ENCODE peak calls at places on chromosomes 3 and 15, in eight cellular contexts. One of them, this sample, is unnamed.

GRCh38 chr3:16300881-16301359 is 35.9 kb downstream of the OXNAD1 start:
- DNase-seq in esophagus squamous epithelium: no peak
- DNase-seq in Peyer's patch: peak
- DNase-seq in stomach: no peak
- DNase-seq in upper lobe of left lung: no peak
- DNase-seq in HepG2: no peak
- DNase-seq in heart left ventricle: no peak
- DNase-seq in uterus: no peak
- DNase-seq in this sample: no peak

GRCh38 chr3:159200176-159200575 is 398.3 kb downstream of the MFSD1 start:
- DNase-seq in HepG2: no peak
- DNase-seq in Peyer's patch: no peak
- DNase-seq in upper lobe of left lung: no peak
- DNase-seq in uterus: no peak
- DNase-seq in heart left ventricle: no peak
- DNase-seq in esophagus squamous epithelium: no peak
- DNase-seq in stomach: no peak
- DNase-seq in this sample: no peak

GRCh38 chr3:52028572-52028971 is 27.8 kb downstream of the DUSP7 start:
- DNase-seq in uterus: no peak
- DNase-seq in upper lobe of left lung: peak
- DNase-seq in stomach: no peak
- DNase-seq in HepG2: no peak
- DNase-seq in heart left ventricle: peak
- DNase-seq in Peyer's patch: no peak
- DNase-seq in esophagus squamous epithelium: no peak
- DNase-seq in this sample: no peak

GRCh38 chr3:193998628-193999027 is 137.3 kb upstream of the HES1 start:
- DNase-seq in upper lobe of left lung: no peak
- DNase-seq in HepG2: no peak
- DNase-seq in esophagus squamous epithelium: no peak
- DNase-seq in heart left ventricle: no peak
- DNase-seq in uterus: no peak
- DNase-seq in Peyer's patch: no peak
- DNase-seq in stomach: no peak
- DNase-seq in this sample: peak

GRCh38 chr3:124563376-124563775 is 166.9 kb upstream of the UMPS start:
- DNase-seq in Peyer's patch: peak
- DNase-seq in upper lobe of left lung: no peak
- DNase-seq in stomach: peak
- DNase-seq in heart left ventricle: no peak
- DNase-seq in esophagus squamous epithelium: no peak
- DNase-seq in HepG2: no peak
- DNase-seq in uterus: no peak
- DNase-seq in this sample: no peak

GRCh38 chr3:66036586-66037061 is 2.1 kb downstream of the MAGI1 start:
- DNase-seq in upper lobe of left lung: peak
- DNase-seq in stomach: peak
- DNase-seq in esophagus squamous epithelium: no peak
- DNase-seq in uterus: no peak
- DNase-seq in Peyer's patch: no peak
- DNase-seq in HepG2: no peak
- DNase-seq in heart left ventricle: no peak
- DNase-seq in this sample: no peak

GRCh38 chr15:27635916-27636315 is 463.2 kb downstream of the OCA2 start:
- DNase-seq in esophagus squamous epithelium: no peak
- DNase-seq in stomach: no peak
- DNase-seq in uterus: no peak
- DNase-seq in heart left ventricle: no peak
- DNase-seq in Peyer's patch: no peak
- DNase-seq in HepG2: no peak
- DNase-seq in upper lobe of left lung: no peak
- DNase-seq in this sample: no peak

GRCh38 chr15:55151621-55152020 is 45.1 kb downstream of the RSL24D1 start:
- DNase-seq in upper lobe of left lung: no peak
- DNase-seq in Peyer's patch: no peak
- DNase-seq in HepG2: no peak
- DNase-seq in heart left ventricle: no peak
- DNase-seq in stomach: no peak
- DNase-seq in uterus: no peak
- DNase-seq in esophagus squamous epithelium: no peak
- DNase-seq in this sample: no peak

GRCh38 chr3:194640829-194641228 is 7.6 kb upstream of the TMEM44 start:
- DNase-seq in Peyer's patch: no peak
- DNase-seq in heart left ventricle: no peak
- DNase-seq in HepG2: peak
- DNase-seq in uterus: no peak
- DNase-seq in upper lobe of left lung: no peak
- DNase-seq in stomach: no peak
- DNase-seq in esophagus squamous epithelium: no peak
- DNase-seq in this sample: no peak

GRCh38 chr3:149120051-149120972 is 9.1 kb upstream of the HPS3 start:
- DNase-seq in stomach: no peak
- DNase-seq in uterus: no peak
- DNase-seq in upper lobe of left lung: no peak
- DNase-seq in esophagus squamous epithelium: no peak
- DNase-seq in heart left ventricle: no peak
- DNase-seq in HepG2: peak
- DNase-seq in Peyer's patch: no peak
- DNase-seq in this sample: no peak

GRCh38 chr3:125118600-125118999 is 62.8 kb upstream of the HEG1 start:
- DNase-seq in heart left ventricle: no peak
- DNase-seq in stomach: no peak
- DNase-seq in esophagus squamous epithelium: no peak
- DNase-seq in HepG2: no peak
- DNase-seq in upper lobe of left lung: no peak
- DNase-seq in Peyer's patch: no peak
- DNase-seq in uterus: no peak
- DNase-seq in this sample: no peak

GRCh38 chr3:11641316-11641682 is 2.4 kb downstream of the VGLL4 start:
- DNase-seq in upper lobe of left lung: no peak
- DNase-seq in HepG2: no peak
- DNase-seq in Peyer's patch: no peak
- DNase-seq in uterus: no peak
- DNase-seq in stomach: no peak
- DNase-seq in esophagus squamous epithelium: no peak
- DNase-seq in heart left ventricle: no peak
- DNase-seq in this sample: no peak

GRCh38 chr3:468172-468571 is 271.6 kb downstream of the CHL1 start:
- DNase-seq in heart left ventricle: no peak
- DNase-seq in stomach: no peak
- DNase-seq in upper lobe of left lung: no peak
- DNase-seq in uterus: no peak
- DNase-seq in esophagus squamous epithelium: no peak
- DNase-seq in Peyer's patch: no peak
- DNase-seq in HepG2: no peak
- DNase-seq in this sample: no peak

GRCh38 chr15:47773163-47773562 is 55.9 kb downstream of the SEMA6D start:
- DNase-seq in Peyer's patch: no peak
- DNase-seq in esophagus squamous epithelium: no peak
- DNase-seq in upper lobe of left lung: no peak
- DNase-seq in HepG2: no peak
- DNase-seq in heart left ventricle: no peak
- DNase-seq in stomach: no peak
- DNase-seq in uterus: no peak
- DNase-seq in this sample: no peak

GRCh38 chr15:63826513-63826912 is 7.2 kb downstream of the HERC1 start:
- DNase-seq in stomach: no peak
- DNase-seq in HepG2: no peak
- DNase-seq in uterus: no peak
- DNase-seq in Peyer's patch: no peak
- DNase-seq in heart left ventricle: no peak
- DNase-seq in esophagus squamous epithelium: no peak
- DNase-seq in upper lobe of left lung: no peak
- DNase-seq in this sample: no peak

GRCh38 chr15:39830166-39830565 is 47.5 kb upstream of the FSIP1 start:
- DNase-seq in uterus: no peak
- DNase-seq in heart left ventricle: no peak
- DNase-seq in Peyer's patch: no peak
- DNase-seq in upper lobe of left lung: no peak
- DNase-seq in stomach: no peak
- DNase-seq in esophagus squamous epithelium: no peak
- DNase-seq in HepG2: no peak
- DNase-seq in this sample: no peak

GRCh38 chr3:127534564-127534963 is 56.0 kb downstream of the TPRA1 start:
- DNase-seq in HepG2: no peak
- DNase-seq in Peyer's patch: peak
- DNase-seq in upper lobe of left lung: no peak
- DNase-seq in uterus: no peak
- DNase-seq in stomach: no peak
- DNase-seq in heart left ventricle: no peak
- DNase-seq in esophagus squamous epithelium: no peak
- DNase-seq in this sample: no peak

GRCh38 chr3:105647047-105647446 is 221.8 kb downstream of the CBLB start:
- DNase-seq in Peyer's patch: peak
- DNase-seq in esophagus squamous epithelium: no peak
- DNase-seq in uterus: no peak
- DNase-seq in HepG2: peak
- DNase-seq in stomach: no peak
- DNase-seq in upper lobe of left lung: no peak
- DNase-seq in heart left ventricle: peak
- DNase-seq in this sample: no peak

GRCh38 chr3:87462228-87462627 is 185.8 kb upstream of the POU1F1 start:
- DNase-seq in stomach: no peak
- DNase-seq in esophagus squamous epithelium: no peak
- DNase-seq in Peyer's patch: no peak
- DNase-seq in heart left ventricle: no peak
- DNase-seq in uterus: no peak
- DNase-seq in upper lobe of left lung: no peak
- DNase-seq in HepG2: no peak
- DNase-seq in this sample: no peak

GRCh38 chr3:458614-459375 is 262.2 kb downstream of the CHL1 start:
- DNase-seq in Peyer's patch: no peak
- DNase-seq in upper lobe of left lung: no peak
- DNase-seq in HepG2: no peak
- DNase-seq in heart left ventricle: no peak
- DNase-seq in stomach: no peak
- DNase-seq in esophagus squamous epithelium: no peak
- DNase-seq in uterus: no peak
- DNase-seq in this sample: no peak

GRCh38 chr3:31013843-31014242 is 119.4 kb upstream of the GADL1 start:
- DNase-seq in heart left ventricle: no peak
- DNase-seq in esophagus squamous epithelium: no peak
- DNase-seq in upper lobe of left lung: no peak
- DNase-seq in Peyer's patch: no peak
- DNase-seq in HepG2: no peak
- DNase-seq in stomach: no peak
- DNase-seq in uterus: no peak
- DNase-seq in this sample: no peak

GRCh38 chr3:74349035-74349434 is 265.4 kb downstream of the CNTN3 start:
- DNase-seq in esophagus squamous epithelium: no peak
- DNase-seq in stomach: no peak
- DNase-seq in uterus: no peak
- DNase-seq in upper lobe of left lung: no peak
- DNase-seq in Peyer's patch: no peak
- DNase-seq in HepG2: no peak
- DNase-seq in heart left ventricle: no peak
- DNase-seq in this sample: no peak

GRCh38 chr3:153215971-153216370 is 53.9 kb downstream of the RAP2B start:
- DNase-seq in Peyer's patch: no peak
- DNase-seq in uterus: no peak
- DNase-seq in stomach: no peak
- DNase-seq in heart left ventricle: no peak
- DNase-seq in HepG2: no peak
- DNase-seq in upper lobe of left lung: no peak
- DNase-seq in esophagus squamous epithelium: no peak
- DNase-seq in this sample: no peak

GRCh38 chr15:43232289-43232874 is 11.6 kb upstream of the EPB42 start:
- DNase-seq in uterus: no peak
- DNase-seq in heart left ventricle: no peak
- DNase-seq in esophagus squamous epithelium: no peak
- DNase-seq in Peyer's patch: no peak
- DNase-seq in HepG2: no peak
- DNase-seq in upper lobe of left lung: no peak
- DNase-seq in stomach: no peak
- DNase-seq in this sample: no peak

GRCh38 chr15:101174152-101174920 is 77.5 kb downstream of the CHSY1 start:
- DNase-seq in uterus: no peak
- DNase-seq in Peyer's patch: no peak
- DNase-seq in HepG2: no peak
- DNase-seq in esophagus squamous epithelium: no peak
- DNase-seq in stomach: no peak
- DNase-seq in upper lobe of left lung: peak
- DNase-seq in heart left ventricle: no peak
- DNase-seq in this sample: no peak

GRCh38 chr3:158103131-158103955 is 2.9 kb downstream of the SHOX2 start:
- DNase-seq in Peyer's patch: peak
- DNase-seq in esophagus squamous epithelium: no peak
- DNase-seq in upper lobe of left lung: peak
- DNase-seq in HepG2: peak
- DNase-seq in stomach: peak
- DNase-seq in uterus: no peak
- DNase-seq in heart left ventricle: peak
- DNase-seq in this sample: peak
- H3K4me3 ChIP-seq in Peyer's patch: peak
- H3K4me3 ChIP-seq in esophagus squamous epithelium: peak
- H3K4me3 ChIP-seq in upper lobe of left lung: peak
- H3K4me3 ChIP-seq in HepG2: peak
- H3K4me3 ChIP-seq in stomach: peak
- H3K4me3 ChIP-seq in uterus: no peak
- H3K4me3 ChIP-seq in heart left ventricle: peak
- H3K4me3 ChIP-seq in this sample: no peak

GRCh38 chr3:187088701-187089100 is 50.6 kb downstream of the RPL39L start:
- DNase-seq in esophagus squamous epithelium: no peak
- DNase-seq in HepG2: no peak
- DNase-seq in upper lobe of left lung: no peak
- DNase-seq in Peyer's patch: no peak
- DNase-seq in uterus: no peak
- DNase-seq in stomach: no peak
- DNase-seq in heart left ventricle: no peak
- DNase-seq in this sample: no peak
- TF ChIP-seq POLR2A in esophagus squamous epithelium: no peak
- TF ChIP-seq POLR2A in HepG2: no peak
- TF ChIP-seq POLR2A in upper lobe of left lung: no peak
- TF ChIP-seq POLR2A in Peyer's patch: no peak
- TF ChIP-seq POLR2A in uterus: no peak
- TF ChIP-seq POLR2A in stomach: no peak
- TF ChIP-seq POLR2A in heart left ventricle: no peak
- TF ChIP-seq POLR2A in this sample: no peak

DNA sequence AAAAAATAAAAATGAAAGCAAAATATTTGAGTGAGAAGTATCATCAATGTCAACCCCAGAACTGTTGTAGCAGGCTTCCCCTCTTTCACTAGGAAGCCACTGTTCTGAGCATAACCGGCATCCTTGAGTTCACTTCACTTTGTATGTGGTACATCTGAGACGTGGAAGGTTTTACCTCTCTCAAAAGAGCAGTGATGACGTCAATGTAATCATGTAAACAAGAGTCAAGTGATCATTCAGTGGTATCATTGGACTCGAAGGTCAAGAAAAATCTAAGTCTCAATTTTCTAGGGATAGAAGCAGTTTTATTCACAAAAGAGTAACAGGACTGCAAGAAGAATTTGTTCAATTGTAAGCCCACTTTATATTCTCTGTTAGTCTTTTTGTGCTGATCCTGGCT is 339.8 kb upstream of the THRB start:
- DNase-seq in upper lobe of left lung: no peak
- DNase-seq in uterus: no peak
- DNase-seq in esophagus squamous epithelium: no peak
- DNase-seq in stomach: no peak
- DNase-seq in Peyer's patch: no peak
- DNase-seq in HepG2: no peak
- DNase-seq in heart left ventricle: no peak
- DNase-seq in this sample: no peak
- TF ChIP-seq CTCF in upper lobe of left lung: no peak
- TF ChIP-seq CTCF in uterus: no peak
- TF ChIP-seq CTCF in esophagus squamous epithelium: no peak
- TF ChIP-seq CTCF in stomach: no peak
- TF ChIP-seq CTCF in Peyer's patch: no peak
- TF ChIP-seq CTCF in HepG2: no peak
- TF ChIP-seq CTCF in heart left ventricle: no peak
- TF ChIP-seq CTCF in this sample: no peak

GRCh38 chr3:50268276-50268675 is 671 bp upstream of the SEMA3B start:
- DNase-seq in upper lobe of left lung: no peak
- DNase-seq in uterus: no peak
- DNase-seq in Peyer's patch: no peak
- DNase-seq in HepG2: no peak
- DNase-seq in esophagus squamous epithelium: no peak
- DNase-seq in stomach: no peak
- DNase-seq in heart left ventricle: no peak
- DNase-seq in this sample: no peak
- H3K4me3 ChIP-seq in upper lobe of left lung: peak
- H3K4me3 ChIP-seq in uterus: peak
- H3K4me3 ChIP-seq in Peyer's patch: peak
- H3K4me3 ChIP-seq in HepG2: peak
- H3K4me3 ChIP-seq in esophagus squamous epithelium: peak
- H3K4me3 ChIP-seq in stomach: peak
- H3K4me3 ChIP-seq in heart left ventricle: peak
- H3K4me3 ChIP-seq in this sample: no peak